ENCODE peak calls at places on chromosomes 11 and 22, in ten cellular contexts. I is psoas muscle; N is CD4-positive, alpha-beta T cell; C is CD8-positive, alpha-beta T cell; G is thoracic aorta; H is gastrocnemius medialis; V is right cardiac atrium; Y is left lung; M is RWPE2; P is pancreas. R is an unnamed sample.

GRCh38 chr22:24157783-24158170 is 23.5 kb upstream of the SUSD2 start:
- ATAC-seq in I (no peak), N (no peak), C (no peak), G (no peak), H (no peak), V (peak), Y (peak), M (no peak), P (no peak), R (no peak)

GRCh38 chr11:94956963-94957362 is 16.4 kb downstream of the CWC15 start:
- ATAC-seq in I (no peak), N (no peak), C (no peak), G (no peak), H (no peak), V (no peak), Y (no peak), M (peak), P (no peak), R (no peak)

GRCh38 chr22:38135133-38135706 is 24.7 kb upstream of the BAIAP2L2 start:
- ATAC-seq in I (peak), N (no peak), C (no peak), G (no peak), H (peak), V (no peak), Y (peak), M (peak), P (peak), R (no peak)

GRCh38 chr11:130849215-130849568 is 67.1 kb downstream of the SNX19 start:
- ATAC-seq in I (no peak), N (no peak), C (no peak), G (peak), H (peak), V (peak), Y (peak), M (no peak), P (no peak), R (peak)

GRCh38 chr11:108586600-108586999 is 7.0 kb downstream of the EXPH5 start:
- ATAC-seq in I (no peak), N (no peak), C (no peak), G (no peak), H (no peak), V (no peak), Y (peak), M (no peak), P (peak), R (no peak)

GRCh38 chr22:32245042-32245441 is 10.1 kb downstream of the SLC5A4 start:
- ATAC-seq in I (no peak), N (no peak), C (no peak), G (no peak), H (no peak), V (no peak), Y (no peak), M (no peak), P (peak), R (no peak)

GRCh38 chr11:27861706-27862430 is 161.6 kb upstream of the BDNF start:
- ATAC-seq in I (no peak), N (no peak), C (no peak), G (no peak), H (no peak), V (peak), Y (peak), M (peak), P (no peak), R (peak)

GRCh38 chr11:34256150-34256549 is 101.7 kb downstream of the ABTB2 start:
- ATAC-seq in I (no peak), N (no peak), C (no peak), G (peak), H (no peak), V (peak), Y (no peak), M (no peak), P (no peak), R (no peak)

GRCh38 chr11:127109796-127110195 is 109.2 kb upstream of the KIRREL3 start:
- ATAC-seq in I (no peak), N (no peak), C (no peak), G (no peak), H (no peak), V (no peak), Y (no peak), M (no peak), P (no peak), R (no peak)

GRCh38 chr22:22997262-22997898 is 72.9 kb upstream of the GNAZ start:
- ATAC-seq in I (no peak), N (no peak), C (no peak), G (no peak), H (no peak), V (no peak), Y (no peak), M (no peak), P (no peak), R (no peak)

GRCh38 chr11:14593671-14594070 is 49.9 kb upstream of the PDE3B start:
- ATAC-seq in I (no peak), N (no peak), C (no peak), G (no peak), H (no peak), V (no peak), Y (no peak), M (no peak), P (no peak), R (no peak)

GRCh38 chr22:21447694-21448402 is 19.3 kb upstream of the TMEM191C start:
- ATAC-seq in I (no peak), N (no peak), C (no peak), G (no peak), H (no peak), V (no peak), Y (no peak), M (no peak), P (peak), R (no peak)

GRCh38 chr11:3010004-3010403 is 17.9 kb upstream of the NAP1L4 start:
- ATAC-seq in I (no peak), N (no peak), C (no peak), G (no peak), H (no peak), V (no peak), Y (no peak), M (no peak), P (no peak), R (no peak)

DNA sequence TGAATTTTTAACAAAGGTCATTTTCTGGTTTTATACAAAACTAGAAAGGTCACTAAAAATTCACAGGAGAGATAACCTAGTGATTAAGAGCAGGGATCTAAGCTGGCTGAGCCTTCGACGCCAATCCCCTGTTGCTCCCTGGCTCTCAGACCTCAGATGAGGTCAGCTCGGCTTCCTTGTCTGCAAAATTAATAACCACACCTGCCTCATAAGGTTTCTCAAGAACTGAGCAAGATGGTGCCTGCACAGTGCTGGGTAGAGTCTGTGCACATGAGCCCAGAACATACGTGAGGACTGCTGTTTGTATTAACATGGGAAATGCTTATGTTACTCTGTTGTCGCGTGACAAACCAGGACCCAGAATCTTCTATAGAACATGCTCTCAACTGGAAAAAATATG is 24.4 kb upstream of the CD5 start:
- ATAC-seq in I (no peak), N (no peak), C (no peak), G (no peak), H (no peak), V (no peak), Y (no peak), M (no peak), P (no peak), R (no peak)
- H3K27ac ChIP-seq in I (no peak), N (peak), C (no peak), G (no peak), H (no peak), V (no peak), Y (no peak), M (no peak), P (no peak), R (no peak)

GRCh38 chr22:36466258-36466657 is 15.2 kb downstream of the TXN2 start:
- ATAC-seq in I (no peak), N (no peak), C (no peak), G (no peak), H (no peak), V (no peak), Y (no peak), M (no peak), P (no peak), R (no peak)
- H3K27ac ChIP-seq in I (peak), N (no peak), C (no peak), G (peak), H (peak), V (peak), Y (peak), M (peak), P (peak), R (peak)

GRCh38 chr11:134754196-134754822 is 342.3 kb upstream of the B3GAT1 start:
- ATAC-seq in I (no peak), N (no peak), C (no peak), G (no peak), H (no peak), V (no peak), Y (no peak), M (no peak), P (no peak), R (no peak)

GRCh38 chr11:134753805-134754130 is 341.7 kb upstream of the B3GAT1 start:
- ATAC-seq in I (no peak), N (no peak), C (no peak), G (no peak), H (no peak), V (no peak), Y (no peak), M (no peak), P (no peak), R (no peak)

GRCh38 chr11:134751825-134752224 is 339.8 kb upstream of the B3GAT1 start:
- ATAC-seq in I (no peak), N (no peak), C (no peak), G (no peak), H (no peak), V (no peak), Y (no peak), M (no peak), P (no peak), R (no peak)

GRCh38 chr11:134752526-134752925 is 340.5 kb upstream of the B3GAT1 start:
- ATAC-seq in I (no peak), N (no peak), C (no peak), G (no peak), H (no peak), V (no peak), Y (no peak), M (no peak), P (no peak), R (no peak)

GRCh38 chr11:134752964-134753804 is 341.1 kb upstream of the B3GAT1 start:
- ATAC-seq in I (no peak), N (no peak), C (no peak), G (no peak), H (no peak), V (no peak), Y (no peak), M (no peak), P (no peak), R (no peak)
- H3K27ac ChIP-seq in I (no peak), N (no peak), C (no peak), G (no peak), H (no peak), V (no peak), Y (no peak), M (no peak), P (no peak), R (no peak)

DNA sequence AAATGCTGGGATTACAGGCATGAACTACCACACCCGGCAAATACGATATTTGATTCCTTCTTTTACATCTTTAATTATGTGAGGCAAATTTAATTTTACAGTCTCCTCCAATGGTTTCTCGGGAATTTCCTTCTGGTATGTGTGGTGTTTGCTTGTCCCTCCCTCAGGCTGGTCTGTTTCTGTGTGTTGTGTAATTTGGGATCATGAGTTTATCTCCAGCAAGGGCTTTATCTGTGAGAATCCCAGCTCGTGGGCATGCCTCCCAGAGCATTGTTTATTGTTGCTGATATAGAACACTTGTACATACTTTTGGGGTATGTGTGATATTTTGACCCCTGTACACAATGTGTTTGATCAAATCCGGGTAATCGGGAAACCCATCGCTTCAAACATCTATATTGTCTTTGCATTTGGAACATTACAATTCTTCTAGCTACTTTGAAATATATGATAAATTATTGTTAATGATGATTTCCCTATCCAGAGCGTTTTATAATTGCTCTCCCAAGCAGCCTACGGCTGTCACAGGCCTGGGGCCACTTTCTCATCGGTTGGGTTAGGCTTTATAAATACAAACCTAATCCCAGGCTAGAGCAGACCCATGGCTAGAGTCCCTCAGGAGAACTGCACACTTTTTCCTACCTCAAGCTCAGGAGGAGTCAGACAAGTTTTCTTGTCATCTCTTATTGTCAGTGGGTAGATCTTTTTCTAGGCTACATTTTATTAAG is 15.0 kb upstream of the PRR5 start:
- ATAC-seq in I (no peak), N (no peak), C (no peak), G (no peak), H (no peak), V (no peak), Y (no peak), M (no peak), P (no peak), R (no peak)
- H3K27ac ChIP-seq in I (no peak), N (no peak), C (no peak), G (no peak), H (no peak), V (no peak), Y (no peak), M (no peak), P (no peak), R (no peak)

GRCh38 chr11:5516599-5516998 is at the start of gene UBQLNL:
- ATAC-seq in I (no peak), N (no peak), C (no peak), G (no peak), H (no peak), V (no peak), Y (no peak), M (no peak), P (no peak), R (no peak)
- H3K27ac ChIP-seq in I (no peak), N (no peak), C (no peak), G (no peak), H (no peak), V (no peak), Y (no peak), M (no peak), P (no peak), R (no peak)

GRCh38 chr22:50101870-50102565 is 12.2 kb downstream of the MOV10L1 start:
- ATAC-seq in I (no peak), N (no peak), C (no peak), G (no peak), H (no peak), V (no peak), Y (no peak), M (no peak), P (no peak), R (no peak)
- H3K27ac ChIP-seq in I (no peak), N (no peak), C (no peak), G (no peak), H (no peak), V (no peak), Y (no peak), M (no peak), P (no peak), R (no peak)

DNA sequence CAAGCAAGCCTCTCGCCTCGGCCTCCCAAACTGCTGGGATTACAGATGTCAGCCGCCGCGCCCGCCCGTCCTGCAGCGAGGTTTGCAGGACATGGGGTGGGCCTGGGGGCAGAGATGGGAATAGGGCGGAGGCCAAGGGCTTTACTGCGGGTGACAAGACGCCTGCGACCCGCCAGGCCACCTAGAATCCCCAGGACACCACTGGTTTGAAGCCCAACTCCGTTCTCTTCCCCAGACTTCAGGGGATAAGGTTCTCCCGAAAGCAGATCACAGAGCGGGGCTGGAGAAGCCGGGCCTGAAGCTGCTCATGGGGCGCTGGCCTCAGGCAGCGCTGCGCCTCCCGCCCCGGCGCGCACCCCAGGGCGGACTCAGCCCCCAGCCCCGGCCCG is 354 bp downstream of the POLR2L start:
- ATAC-seq in I (peak), N (peak), C (no peak), G (no peak), H (peak), V (peak), Y (no peak), M (no peak), P (peak), R (no peak)
- H3K27ac ChIP-seq in I (peak), N (peak), C (peak), G (peak), H (peak), V (peak), Y (peak), M (peak), P (peak), R (peak)